ENCODE peak calls at places on chromosomes 2 and 18, in four cellular contexts. M, O, P and X are unnamed samples.

GRCh38 chr2:38466849-38467767 is 90.0 kb upstream of the ATL2 start:
- DNase-seq in P (no peak), O (no peak), M (no peak), X (no peak)

GRCh38 chr2:63743170-63743975 is 98.3 kb upstream of the UGP2 start:
- DNase-seq in P (no peak), M (no peak), O (no peak), X (no peak)

GRCh38 chr2:52613064-52613463 is 1154.5 kb upstream of the CHAC2 start:
- DNase-seq in M (no peak), P (no peak), O (no peak), X (peak; percentile 16)

GRCh38 chr2:220185766-220186165 is 558.3 kb downstream of the SLC4A3 start:
- DNase-seq in P (no peak), M (no peak), O (no peak), X (no peak)

GRCh38 chr2:224009605-224010330 is 29.3 kb downstream of the SERPINE2 start:
- DNase-seq in M (no peak), P (no peak), O (no peak), X (no peak)

GRCh38 chr18:21134895-21135294 is 23.3 kb upstream of the ROCK1 start:
- DNase-seq in M (no peak), O (no peak), P (no peak), X (no peak)

GRCh38 chr18:78595453-78595852 is 384.2 kb upstream of the SALL3 start:
- DNase-seq in M (no peak), O (no peak), P (no peak), X (no peak)

GRCh38 chr2:119029297-119029696 is 87.3 kb downstream of the MARCO start:
- DNase-seq in P (no peak), M (no peak), O (peak; percentile 38), X (no peak)

GRCh38 chr18:73693091-73693490 is 454.5 kb downstream of the FBXO15 start:
- DNase-seq in P (no peak), M (no peak), O (no peak), X (no peak)

GRCh38 chr2:25879133-25879730 is 945 bp upstream of the ASXL2 start:
- DNase-seq in P (no peak), O (no peak), M (peak; percentile 96), X (no peak)

GRCh38 chr2:53509827-53510785 is 257.5 kb upstream of the CHAC2 start:
- DNase-seq in O (no peak), M (no peak), P (no peak), X (peak; percentile 66)

DNA sequence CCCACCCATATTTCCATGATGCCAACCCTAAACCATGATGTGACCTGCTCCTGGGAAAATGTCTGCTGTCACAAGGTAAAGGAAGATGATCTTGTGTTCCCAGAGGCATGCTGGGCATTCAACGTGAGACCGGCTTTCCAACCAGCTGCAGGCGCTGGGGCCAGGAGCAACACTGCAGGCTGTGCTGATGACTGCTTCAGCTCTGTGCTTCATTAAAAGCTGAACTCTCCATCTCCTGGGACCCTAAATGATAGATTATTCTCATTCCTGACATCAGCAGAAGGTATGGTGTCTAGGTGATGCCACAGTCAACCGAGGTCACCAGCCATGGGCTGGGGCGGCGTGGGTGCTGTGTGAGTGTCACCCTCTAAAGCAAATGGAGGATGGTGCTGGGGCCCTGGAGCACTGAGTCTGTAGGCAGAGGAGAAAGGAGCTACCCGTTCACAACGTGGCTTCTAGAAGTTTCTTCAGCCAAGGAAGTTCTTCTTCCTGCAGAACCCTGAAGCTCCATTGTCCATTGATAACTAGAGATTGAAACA is 53.8 kb downstream of the TMEM18 start:
- DNase-seq in M (no peak), P (no peak), O (no peak), X (no peak)
- TF ChIP-seq YY1 in M (no peak), P (no peak), O (no peak), X (no peak)

DNA sequence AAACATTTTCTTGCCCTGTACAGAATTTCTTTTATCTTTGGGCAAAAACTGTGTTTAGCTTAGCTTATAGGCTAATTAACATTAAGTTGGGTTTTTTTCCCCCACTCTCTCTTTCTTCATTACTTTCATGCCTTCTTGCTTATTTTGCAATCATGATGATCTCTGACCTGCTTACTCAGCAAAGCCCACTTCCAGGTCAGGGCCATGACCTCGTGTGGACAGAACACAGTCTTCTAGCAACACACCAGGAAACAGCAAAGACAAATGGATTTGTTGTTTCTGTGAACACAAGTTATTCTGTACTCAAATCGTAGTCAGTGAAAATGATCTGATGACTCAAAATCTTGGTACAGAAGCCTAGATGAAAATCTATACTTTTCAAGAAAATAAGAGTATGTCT is 60.7 kb downstream of the SPATS2L start:
- DNase-seq in M (peak; percentile 91), P (no peak), O (no peak), X (no peak)
- TF ChIP-seq SUZ12 in M (no peak), P (no peak), O (no peak), X (no peak)

GRCh38 chr18:75249672-75250470 is 39.3 kb downstream of the TSHZ1 start:
- DNase-seq in O (no peak), P (no peak), M (no peak), X (no peak)

GRCh38 chr18:75250471-75250821 is 39.8 kb downstream of the TSHZ1 start:
- DNase-seq in O (no peak), M (no peak), P (no peak), X (no peak)

GRCh38 chr18:75247601-75248421 is 37.2 kb downstream of the TSHZ1 start:
- DNase-seq in O (no peak), M (peak; percentile 6), P (no peak), X (no peak)

GRCh38 chr18:75248426-75249191 is 38.0 kb downstream of the TSHZ1 start:
- DNase-seq in O (no peak), M (no peak), P (no peak), X (no peak)

GRCh38 chr18:75249192-75249551 is 38.6 kb downstream of the TSHZ1 start:
- DNase-seq in P (no peak), M (no peak), O (no peak), X (no peak)
- H3K9ac ChIP-seq in P (no peak overlapping the region), M (no peak overlapping the region), O (no peak overlapping the region), X (no peak overlapping the region)

DNA sequence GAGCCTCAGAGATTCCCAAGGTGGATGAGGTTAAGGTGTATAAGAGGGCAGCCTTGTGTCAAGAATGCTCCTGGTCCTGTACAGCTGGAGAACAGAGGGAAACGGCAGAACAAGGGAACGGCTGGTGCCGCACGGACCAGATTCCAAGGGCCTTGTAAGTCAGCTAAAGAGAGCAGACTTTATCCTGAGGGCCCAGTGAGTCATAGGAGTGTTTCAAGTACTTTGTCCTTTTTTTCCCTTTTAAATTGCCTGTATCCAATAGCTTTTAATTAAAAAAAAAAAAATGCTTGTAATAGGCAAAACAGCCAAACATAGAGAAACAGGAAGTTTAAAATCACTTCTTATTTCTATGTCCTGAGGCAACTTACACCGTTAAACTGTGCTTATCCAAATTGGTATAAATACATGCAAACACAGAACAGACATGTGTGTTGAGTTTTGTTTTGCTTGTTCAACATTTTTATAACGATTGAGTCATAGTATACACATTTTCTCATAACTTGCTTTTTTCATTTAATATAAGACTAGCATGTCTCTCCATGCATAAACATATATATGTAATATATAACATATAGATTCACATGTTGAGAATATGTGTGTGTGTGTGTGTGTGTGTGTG is 42.1 kb upstream of the EVA1A start:
- DNase-seq in O (no peak), M (no peak), P (no peak), X (no peak)
- TF ChIP-seq YY1 in O (no peak), M (no peak), P (no peak), X (no peak)

GRCh38 chr2:36452279-36452678 is 96.7 kb downstream of the CRIM1 start:
- DNase-seq in M (no peak), P (no peak), O (no peak), X (no peak)
- TF ChIP-seq SUZ12 in M (no peak), P (no peak), O (no peak), X (no peak)

DNA sequence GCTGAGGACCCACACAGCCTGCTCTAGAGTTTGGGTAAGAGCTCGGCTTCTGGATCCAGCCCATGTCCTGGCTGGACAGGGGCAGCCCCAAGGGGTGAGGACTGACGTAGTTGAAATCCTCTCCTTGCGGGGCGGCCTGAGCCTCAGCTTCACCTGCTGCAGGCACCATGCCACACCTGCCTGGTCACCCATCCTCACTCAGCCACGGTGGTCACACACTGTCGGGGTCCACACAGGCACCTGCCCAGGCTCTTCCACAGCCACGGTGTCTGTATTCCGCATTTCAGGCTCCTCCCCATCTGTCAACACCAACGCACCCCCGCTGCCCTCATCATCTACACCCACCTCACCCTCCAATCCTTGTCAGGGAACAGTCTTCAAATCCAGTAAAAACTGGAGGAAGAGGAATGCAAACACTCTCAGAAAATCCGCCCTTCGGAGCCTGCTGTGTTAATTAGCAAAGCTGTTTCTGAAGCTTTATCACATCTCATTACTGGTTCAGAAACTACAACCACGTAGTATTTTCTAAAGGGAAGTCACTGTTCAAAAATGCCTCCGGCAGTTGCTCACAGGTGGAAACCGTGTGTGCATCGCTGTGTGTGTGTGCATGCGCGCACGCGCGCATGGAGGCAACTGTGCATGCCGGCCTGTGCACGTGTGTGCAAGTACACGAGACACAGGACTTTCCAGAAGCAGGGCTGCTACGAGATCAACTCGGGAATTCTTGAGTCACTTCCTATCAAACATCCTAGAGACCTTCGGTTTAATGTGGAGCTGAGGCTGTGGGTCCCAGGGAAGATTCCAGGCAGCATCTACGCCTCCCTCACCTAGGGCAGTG is 38.2 kb downstream of the SLC66A2 start:
- DNase-seq in M (no peak), O (peak; percentile 39), P (no peak), X (no peak)
- H3K9ac ChIP-seq in M (no peak overlapping the region), O (no peak overlapping the region), P (no peak overlapping the region), X (no peak overlapping the region)

GRCh38 chr2:7594211-7594610 is 677.0 kb downstream of the RNF144A start:
- DNase-seq in M (no peak), P (no peak), O (no peak), X (no peak)

GRCh38 chr2:7601990-7602389 is 684.8 kb downstream of the RNF144A start:
- DNase-seq in O (no peak), P (no peak), M (no peak), X (no peak)

GRCh38 chr2:7595181-7595580 is 678.0 kb downstream of the RNF144A start:
- DNase-seq in M (no peak), O (no peak), P (no peak), X (no peak)

GRCh38 chr2:7599462-7600258 is 682.4 kb downstream of the RNF144A start:
- DNase-seq in P (no peak), M (no peak), O (no peak), X (no peak)

DNA sequence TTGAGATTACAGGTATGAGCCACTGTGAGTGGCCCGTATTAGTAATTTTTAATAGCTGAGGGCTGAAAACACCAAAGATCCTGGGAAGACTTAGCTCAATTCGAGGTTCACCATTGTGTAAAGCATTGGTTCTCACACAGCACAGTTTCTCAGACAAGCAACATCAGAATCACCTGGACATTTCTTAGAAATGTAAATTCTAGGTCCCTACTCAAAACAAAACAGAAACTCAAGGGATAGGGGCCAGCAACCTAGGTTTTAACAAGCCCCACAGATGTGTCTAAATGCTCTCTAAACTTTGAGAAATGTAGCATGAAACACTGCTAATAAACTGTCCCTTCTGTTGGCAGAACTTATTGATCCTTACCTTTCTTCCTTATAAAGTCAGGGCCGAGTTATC is 681.2 kb downstream of the RNF144A start:
- DNase-seq in P (no peak), M (no peak), O (no peak), X (no peak)
- TF ChIP-seq YY1 in P (no peak), M (no peak), O (no peak), X (no peak)

GRCh38 chr2:24048662-24049484 is 668 bp upstream of the FKBP1B start:
- DNase-seq in M (no peak), O (no peak), P (no peak), X (no peak)
- TF ChIP-seq SUZ12 in M (no peak), O (no peak), P (no peak), X (no peak)

GRCh38 chr18:13231151-13231550 is 12.6 kb downstream of the LDLRAD4 start:
- DNase-seq in P (no peak), O (no peak), M (no peak), X (no peak)
- H3K9ac ChIP-seq in P (no peak overlapping the region), O (no peak overlapping the region), M (no peak overlapping the region), X (no peak overlapping the region)